ENCODE peak calls at places on chromosomes 6 and 20, in five cellular contexts. G, U, I, V and X are unnamed samples.

GRCh38 chr20:41290804-41291389 is 26.6 kb downstream of the ZHX3 start:
- DNase-seq in G (no peak), U (no peak), I (no peak), V (no peak), X (no peak)

GRCh38 chr20:53071833-53072232 is 99.7 kb downstream of the TSHZ2 start:
- DNase-seq in G (no peak), U (no peak), I (no peak), V (no peak), X (no peak)

GRCh38 chr6:13635948-13636658 is 21.0 kb downstream of the NOL7 start:
- DNase-seq in G (no peak), U (no peak), I (no peak), V (no peak), X (no peak)

GRCh38 chr20:51193066-51193772 is 170.3 kb upstream of the KCNG1 start:
- DNase-seq in G (peak), U (no peak), I (no peak), V (no peak), X (no peak)

GRCh38 chr6:121733216-121733615 is 297.8 kb downstream of the GJA1 start:
- DNase-seq in G (no peak), U (no peak), I (no peak), V (peak), X (no peak)

GRCh38 chr20:58138395-58138794 is 90.1 kb downstream of the ANKRD60 start:
- DNase-seq in G (no peak), U (no peak), I (no peak), V (no peak), X (no peak)

GRCh38 chr6:107697682-107698081 is 126.4 kb downstream of the SCML4 start:
- DNase-seq in G (no peak), U (no peak), I (no peak), V (no peak), X (no peak)

GRCh38 chr6:139763468-139764214 is 389.2 kb upstream of the CITED2 start:
- DNase-seq in G (peak), U (no peak), I (no peak), V (no peak), X (no peak)

GRCh38 chr6:29035951-29036350 is 9.0 kb downstream of the OR2W1 start:
- DNase-seq in G (no peak), U (no peak), I (no peak), V (no peak), X (no peak)

GRCh38 chr6:130843575-130844320 is 16.5 kb downstream of the SMLR1 start:
- DNase-seq in G (peak), U (no peak), I (no peak), V (peak), X (no peak)

GRCh38 chr20:46400828-46401477 is 5.5 kb downstream of the ELMO2 start:
- DNase-seq in G (peak), U (no peak), I (no peak), V (no peak), X (no peak)

GRCh38 chr6:139778688-139779087 is 404.2 kb upstream of the CITED2 start:
- DNase-seq in G (peak), U (no peak), I (no peak), V (peak), X (no peak)

GRCh38 chr6:132995009-132995408 is 180.6 kb downstream of the RPS12 start:
- DNase-seq in G (no peak), U (no peak), I (no peak), V (no peak), X (no peak)

GRCh38 chr6:33840064-33840926 is 36.5 kb upstream of the MLN start:
- DNase-seq in G (peak), U (no peak), I (no peak), V (peak), X (no peak)

GRCh38 chr6:149137594-149137993 is 179.9 kb upstream of the TAB2 start:
- DNase-seq in G (no peak), U (no peak), I (no peak), V (no peak), X (no peak)

GRCh38 chr6:154249499-154250298 is 106.9 kb downstream of the IPCEF1 start:
- DNase-seq in G (no peak), U (no peak), I (no peak), V (no peak), X (no peak)

GRCh38 chr6:149332602-149333311 is 15.2 kb downstream of the TAB2 start:
- DNase-seq in G (no peak), U (no peak), I (no peak), V (no peak), X (no peak)

GRCh38 chr6:147675281-147675680 is 166.8 kb downstream of the SAMD5 start:
- DNase-seq in G (peak), U (no peak), I (no peak), V (peak), X (no peak)

GRCh38 chr6:158500016-158500735 is 59.7 kb upstream of the TMEM181 start:
- DNase-seq in G (peak), U (no peak), I (no peak), V (no peak), X (no peak)

GRCh38 chr6:16805190-16805860 is 44.1 kb upstream of the ATXN1 start:
- DNase-seq in G (no peak), U (no peak), I (no peak), V (no peak), X (no peak)

GRCh38 chr6:14625173-14625895 is 507.8 kb downstream of the CD83 start:
- DNase-seq in G (no peak), U (no peak), I (no peak), V (no peak), X (no peak)

GRCh38 chr6:105896052-105896820 is 189.9 kb upstream of the PRDM1 start:
- DNase-seq in G (no peak), U (no peak), I (no peak), V (no peak), X (no peak)

GRCh38 chr20:53102361-53102760 is 130.2 kb downstream of the TSHZ2 start:
- DNase-seq in G (no peak), U (no peak), I (no peak), V (no peak), X (no peak)

GRCh38 chr20:61589055-61589385 is 337.0 kb downstream of the CDH4 start:
- DNase-seq in G (peak), U (no peak), I (no peak), V (peak), X (no peak)

GRCh38 chr6:137776786-137777185 is 90.3 kb upstream of the TNFAIP3 start:
- DNase-seq in G (no peak), U (no peak), I (no peak), V (no peak), X (no peak)

GRCh38 chr6:14822689-14823088 is 423.2 kb upstream of the JARID2 start:
- DNase-seq in G (peak), U (no peak), I (no peak), V (no peak), X (no peak)

GRCh38 chr6:39530201-39530759 is 194.9 kb downstream of the KIF6 start:
- DNase-seq in G (peak), U (no peak), I (no peak), V (no peak), X (no peak)

GRCh38 chr6:37615564-37616340 is 81.9 kb downstream of the MDGA1 start:
- DNase-seq in G (peak), U (no peak), I (no peak), V (peak), X (no peak)

GRCh38 chr6:22112490-22112889 is 184.3 kb downstream of the PRL start:
- DNase-seq in G (no peak), U (no peak), I (no peak), V (no peak), X (no peak)

GRCh38 chr6:110944681-110945151 is 13.8 kb upstream of the GTF3C6 start:
- DNase-seq in G (peak), U (no peak), I (no peak), V (no peak), X (no peak)

GRCh38 chr6:130694617-130695016 is 132.6 kb upstream of the SMLR1 start:
- DNase-seq in G (peak), U (no peak), I (no peak), V (no peak), X (no peak)

GRCh38 chr6:24574809-24575208 is 71.2 kb downstream of the KIAA0319 start:
- DNase-seq in G (peak), U (no peak), I (no peak), V (no peak), X (no peak)

GRCh38 chr6:27839303-27840081 is 72.7 kb downstream of the OR2B2 start:
- DNase-seq in G (peak), U (no peak), I (no peak), V (no peak), X (no peak)

GRCh38 chr6:44342489-44342888 is at the start of gene SPATS1:
- DNase-seq in G (peak), U (no peak), I (no peak), V (no peak), X (no peak)